ENCODE peak calls at places on chromosome 13, in five cellular contexts. One of them, this sample, is unnamed.
A peak's percentile ranks its signal among the peaks of the same experiment; 100 is the strongest.

GRCh38 chr13:108227651-108228272 is 9.6 kb downstream of the ABHD13 start:
- DNase-seq in cardiac muscle cell: peak; percentile 32
- DNase-seq in breast epithelium: no peak
- DNase-seq in ovary: no peak
- DNase-seq in SK-N-SH: peak; percentile 22
- DNase-seq in this sample: peak; percentile 24

GRCh38 chr13:97043302-97043701 is 49.0 kb upstream of the OXGR1 start:
- DNase-seq in ovary: no peak
- DNase-seq in breast epithelium: no peak
- DNase-seq in cardiac muscle cell: no peak
- DNase-seq in SK-N-SH: no peak
- DNase-seq in this sample: no peak

GRCh38 chr13:25963681-25964080 is 88.1 kb downstream of the SHISA2 start:
- DNase-seq in ovary: no peak
- DNase-seq in breast epithelium: no peak
- DNase-seq in SK-N-SH: peak; percentile 63
- DNase-seq in cardiac muscle cell: no peak
- DNase-seq in this sample: no peak

GRCh38 chr13:50611117-50611781 is 232.2 kb downstream of the DLEU7 start:
- DNase-seq in cardiac muscle cell: no peak
- DNase-seq in SK-N-SH: no peak
- DNase-seq in breast epithelium: no peak
- DNase-seq in ovary: no peak
- DNase-seq in this sample: no peak

GRCh38 chr13:94612050-94612449 is 10.4 kb downstream of the GPR180 start:
- DNase-seq in breast epithelium: no peak
- DNase-seq in SK-N-SH: no peak
- DNase-seq in ovary: no peak
- DNase-seq in cardiac muscle cell: no peak
- DNase-seq in this sample: no peak

GRCh38 chr13:32253911-32254399 is 61.2 kb downstream of the ZAR1L start:
- DNase-seq in SK-N-SH: no peak
- DNase-seq in cardiac muscle cell: no peak
- DNase-seq in breast epithelium: no peak
- DNase-seq in ovary: no peak
- DNase-seq in this sample: no peak

GRCh38 chr13:80989770-80990169 is 648.8 kb upstream of the SPRY2 start:
- DNase-seq in ovary: no peak
- DNase-seq in cardiac muscle cell: no peak
- DNase-seq in SK-N-SH: no peak
- DNase-seq in breast epithelium: no peak
- DNase-seq in this sample: no peak

GRCh38 chr13:75931116-75931515 is 295.0 kb downstream of the LMO7 start:
- DNase-seq in cardiac muscle cell: no peak
- DNase-seq in SK-N-SH: no peak
- DNase-seq in breast epithelium: no peak
- DNase-seq in ovary: no peak
- DNase-seq in this sample: no peak

GRCh38 chr13:43307921-43308433 is 284.6 kb downstream of the DNAJC15 start:
- DNase-seq in SK-N-SH: peak; percentile 71
- DNase-seq in breast epithelium: peak; percentile 89
- DNase-seq in cardiac muscle cell: peak; percentile 80
- DNase-seq in ovary: peak; percentile 95
- DNase-seq in this sample: peak; percentile 79

GRCh38 chr13:50518131-50518530 is 325.4 kb downstream of the DLEU7 start:
- DNase-seq in ovary: no peak
- DNase-seq in SK-N-SH: no peak
- DNase-seq in breast epithelium: no peak
- DNase-seq in cardiac muscle cell: no peak
- DNase-seq in this sample: no peak

GRCh38 chr13:39047560-39047959 is 9.3 kb downstream of the NHLRC3 start:
- DNase-seq in SK-N-SH: peak; percentile 26
- DNase-seq in cardiac muscle cell: no peak
- DNase-seq in ovary: no peak
- DNase-seq in breast epithelium: no peak
- DNase-seq in this sample: no peak
- H3K27ac ChIP-seq in SK-N-SH: no peak overlapping the region
- H3K27ac ChIP-seq in cardiac muscle cell: no peak overlapping the region
- H3K27ac ChIP-seq in ovary: no peak overlapping the region
- H3K27ac ChIP-seq in breast epithelium: no peak overlapping the region
- H3K27ac ChIP-seq in this sample: no peak overlapping the region

GRCh38 chr13:21020176-21020575 is 41.2 kb downstream of the LATS2 start:
- DNase-seq in cardiac muscle cell: no peak
- DNase-seq in breast epithelium: no peak
- DNase-seq in SK-N-SH: no peak
- DNase-seq in ovary: no peak
- DNase-seq in this sample: no peak

GRCh38 chr13:21025539-21025938 is 35.8 kb downstream of the LATS2 start:
- DNase-seq in breast epithelium: no peak
- DNase-seq in cardiac muscle cell: no peak
- DNase-seq in ovary: no peak
- DNase-seq in SK-N-SH: no peak
- DNase-seq in this sample: no peak

GRCh38 chr13:21022056-21022693 is 39.2 kb downstream of the LATS2 start:
- DNase-seq in cardiac muscle cell: no peak
- DNase-seq in SK-N-SH: no peak
- DNase-seq in breast epithelium: no peak
- DNase-seq in ovary: no peak
- DNase-seq in this sample: no peak

GRCh38 chr13:21020581-21020980 is 40.8 kb downstream of the LATS2 start:
- DNase-seq in SK-N-SH: no peak
- DNase-seq in breast epithelium: no peak
- DNase-seq in cardiac muscle cell: no peak
- DNase-seq in ovary: no peak
- DNase-seq in this sample: no peak

DNA sequence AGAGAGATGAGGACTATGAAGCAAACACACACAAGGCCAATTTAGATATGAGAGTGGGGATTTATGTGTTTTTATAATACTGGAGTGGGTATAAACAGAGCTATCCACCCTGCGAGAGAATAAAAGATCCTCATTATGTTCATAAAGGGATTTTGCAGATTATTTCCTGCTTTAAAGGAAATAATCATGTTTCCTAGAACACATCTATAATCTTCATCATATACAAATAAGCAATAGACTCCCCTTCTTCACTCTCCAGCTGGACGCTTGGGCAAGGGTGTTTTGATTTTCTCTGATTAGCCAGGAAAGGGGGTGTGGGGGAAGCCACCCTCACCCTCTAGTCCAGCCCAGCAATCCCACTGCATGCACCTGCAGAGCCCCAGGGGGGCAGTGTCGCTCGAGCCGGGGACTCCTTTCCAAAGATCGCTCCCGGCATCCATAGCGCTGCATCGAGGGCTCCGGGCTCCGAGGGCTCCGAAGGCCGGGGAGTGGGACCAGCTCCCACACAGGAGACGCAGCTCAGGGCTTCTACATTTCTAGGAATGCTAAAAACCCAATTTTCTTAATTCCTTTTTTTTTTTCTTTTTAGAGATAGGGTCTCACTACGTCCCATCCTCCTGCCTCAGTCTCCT is 38.6 kb downstream of the LATS2 start:
- DNase-seq in SK-N-SH: peak; percentile 47
- DNase-seq in ovary: peak; percentile 59
- DNase-seq in breast epithelium: no peak
- DNase-seq in cardiac muscle cell: no peak
- DNase-seq in this sample: no peak
- TF ChIP-seq CTCF in SK-N-SH: peak; percentile 26
- TF ChIP-seq CTCF in ovary: no peak
- TF ChIP-seq CTCF in breast epithelium: no peak
- TF ChIP-seq CTCF in cardiac muscle cell: no peak
- TF ChIP-seq CTCF in this sample: no peak

DNA sequence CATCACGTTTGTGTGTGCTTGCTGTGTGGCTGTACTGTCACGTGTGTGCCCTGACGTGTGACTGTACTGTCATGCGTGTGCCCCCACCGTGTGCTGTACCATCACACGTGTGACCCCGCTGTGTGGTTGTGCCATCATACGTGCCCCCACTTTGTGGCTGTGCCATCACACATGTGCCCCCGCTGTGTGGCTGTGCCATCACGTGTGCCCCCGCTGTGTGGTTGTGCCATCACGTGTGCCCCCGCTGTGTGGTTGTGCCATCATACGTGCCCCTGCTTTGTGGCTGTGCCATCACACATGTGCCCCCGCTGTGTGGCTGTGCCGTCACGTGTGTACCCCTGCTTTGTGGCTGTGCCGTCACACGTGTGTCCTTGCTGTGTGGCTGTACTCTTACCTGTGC is 25.7 kb downstream of the TFDP1 start:
- DNase-seq in ovary: no peak
- DNase-seq in SK-N-SH: no peak
- DNase-seq in breast epithelium: no peak
- DNase-seq in cardiac muscle cell: no peak
- DNase-seq in this sample: no peak
- H3K36me3 ChIP-seq in ovary: no peaks in the 10 kb centered on the region
- H3K36me3 ChIP-seq in SK-N-SH: peaks cover 21% of the 10 kb centered on the region
- H3K36me3 ChIP-seq in breast epithelium: no peaks in the 10 kb centered on the region
- H3K36me3 ChIP-seq in cardiac muscle cell: peaks cover 6% of the 10 kb centered on the region
- H3K36me3 ChIP-seq in this sample: no peaks in the 10 kb centered on the region

GRCh38 chr13:33322965-33323668 is 37.6 kb upstream of the STARD13 start:
- DNase-seq in SK-N-SH: no peak
- DNase-seq in breast epithelium: no peak
- DNase-seq in ovary: no peak
- DNase-seq in cardiac muscle cell: no peak
- DNase-seq in this sample: no peak
- H3K27ac ChIP-seq in SK-N-SH: no peak overlapping the region
- H3K27ac ChIP-seq in breast epithelium: peak overlapping the region; percentile 36
- H3K27ac ChIP-seq in ovary: peak overlapping the region; percentile 2
- H3K27ac ChIP-seq in cardiac muscle cell: no peak overlapping the region
- H3K27ac ChIP-seq in this sample: peak overlapping the region; percentile 38

GRCh38 chr13:92354583-92354982 is 872.0 kb upstream of the GPC6 start:
- DNase-seq in SK-N-SH: no peak
- DNase-seq in cardiac muscle cell: no peak
- DNase-seq in ovary: no peak
- DNase-seq in breast epithelium: no peak
- DNase-seq in this sample: no peak

GRCh38 chr13:92355213-92355612 is 871.4 kb upstream of the GPC6 start:
- DNase-seq in SK-N-SH: peak; percentile 20
- DNase-seq in cardiac muscle cell: peak; percentile 38
- DNase-seq in breast epithelium: no peak
- DNase-seq in ovary: peak; percentile 33
- DNase-seq in this sample: no peak
- TF ChIP-seq CTCF in SK-N-SH: peak; percentile 47
- TF ChIP-seq CTCF in cardiac muscle cell: peak; percentile 77
- TF ChIP-seq CTCF in breast epithelium: no peak
- TF ChIP-seq CTCF in ovary: no peak
- TF ChIP-seq CTCF in this sample: peak; percentile 10

DNA sequence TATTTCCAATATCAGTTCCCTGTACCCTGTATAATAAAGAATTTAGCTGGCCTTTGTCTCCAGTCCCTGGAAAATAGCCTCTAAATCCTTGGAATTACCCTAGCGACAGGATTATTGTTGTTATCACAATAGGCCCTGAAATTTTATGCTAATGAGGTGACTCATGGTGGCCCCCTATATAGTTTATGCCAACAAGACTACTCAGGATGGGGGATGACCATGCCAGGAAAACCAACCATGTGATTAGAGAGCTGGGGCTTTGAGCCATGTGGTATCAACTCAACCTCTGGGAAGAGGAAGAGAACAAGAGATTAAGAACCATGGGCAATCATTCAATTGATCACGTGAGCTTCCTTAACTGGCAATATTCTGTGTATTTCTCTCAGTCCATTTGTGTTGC is 72.6 kb downstream of the KATNAL1 start:
- DNase-seq in breast epithelium: no peak
- DNase-seq in cardiac muscle cell: no peak
- DNase-seq in ovary: no peak
- DNase-seq in SK-N-SH: no peak
- DNase-seq in this sample: no peak
- H3K36me3 ChIP-seq in breast epithelium: peaks cover 6% of the 10 kb centered on the region
- H3K36me3 ChIP-seq in cardiac muscle cell: no peaks in the 10 kb centered on the region
- H3K36me3 ChIP-seq in ovary: no peaks in the 10 kb centered on the region
- H3K36me3 ChIP-seq in SK-N-SH: peaks cover 17% of the 10 kb centered on the region
- H3K36me3 ChIP-seq in this sample: no peaks in the 10 kb centered on the region

This sample was measured in heart right ventricle.